ENCODE peak calls at places on chromosomes 5 and 9, in four cellular contexts. D, S, A and B are unnamed samples.

GRCh38 chr5:140821375-140822280 is at the start of gene PCDHA5:
- DNase-seq in S (no peak), A (no peak), D (no peak), B (no peak)

GRCh38 chr9:109381011-109381729 is 60.3 kb upstream of the EPB41L4B start:
- DNase-seq in D (peak), S (no peak), A (no peak), B (no peak)

GRCh38 chr9:91845839-91846238 is 104.2 kb downstream of the ROR2 start:
- DNase-seq in S (no peak), D (no peak), A (no peak), B (no peak)

GRCh38 chr5:683619-684481 is 9.3 kb downstream of the TPPP start:
- DNase-seq in D (no peak), A (peak), S (no peak), B (peak)

GRCh38 chr5:96247097-96247675 is 185.9 kb downstream of the PCSK1 start:
- DNase-seq in S (peak), A (peak), D (peak), B (no peak)

GRCh38 chr5:11555171-11555570 is 349.1 kb downstream of the CTNND2 start:
- DNase-seq in A (no peak), D (no peak), S (no peak), B (no peak)

GRCh38 chr9:117750401-117750800 is 46.2 kb downstream of the TLR4 start:
- DNase-seq in A (no peak), S (no peak), D (no peak), B (no peak)

GRCh38 chr9:137547687-137548543 is 2.3 kb downstream of the PNPLA7 start:
- DNase-seq in D (no peak), S (no peak), A (no peak), B (no peak)

GRCh38 chr5:21154526-21154925 is 1166.5 kb upstream of the CDH18 start:
- DNase-seq in A (no peak), D (peak), S (no peak), B (no peak)

GRCh38 chr5:111313017-111313724 is 89.0 kb downstream of the CAMK4 start:
- DNase-seq in A (no peak), S (no peak), D (no peak), B (no peak)

GRCh38 chr5:142869883-142870282 is 99.7 kb downstream of the ARHGAP26 start:
- DNase-seq in A (no peak), D (no peak), S (no peak), B (no peak)

GRCh38 chr5:36657563-36657995 is 51.2 kb downstream of the SLC1A3 start:
- DNase-seq in A (no peak), S (peak), D (peak), B (no peak)

GRCh38 chr5:93782978-93783377 is 41.6 kb upstream of the POU5F2 start:
- DNase-seq in A (no peak), D (peak), S (no peak), B (no peak)

GRCh38 chr9:13268469-13268868 is 11.0 kb downstream of the MPDZ start:
- DNase-seq in D (peak), A (no peak), S (no peak), B (no peak)

GRCh38 chr9:110189559-110190311 is 18.2 kb downstream of the C9orf152 start:
- DNase-seq in A (no peak), S (no peak), D (no peak), B (no peak)

GRCh38 chr5:55440188-55440646 is 94.5 kb downstream of the PLPP1 start:
- DNase-seq in D (peak), S (no peak), A (peak), B (no peak)

GRCh38 chr5:10306806-10307205 is 896 bp downstream of the CMBL start:
- DNase-seq in A (no peak), S (no peak), D (no peak), B (no peak)

GRCh38 chr5:37971483-37972024 is 131.7 kb upstream of the GDNF start:
- DNase-seq in D (no peak), A (no peak), S (no peak), B (no peak)

GRCh38 chr5:38598994-38599611 is 42.7 kb upstream of the LIFR start:
- DNase-seq in A (no peak), S (no peak), D (peak), B (no peak)

GRCh38 chr5:136799806-136800372 is 434.5 kb upstream of the TRPC7 start:
- DNase-seq in D (peak), A (no peak), S (no peak), B (no peak)

GRCh38 chr5:168227001-168227400 is 64.4 kb upstream of the WWC1 start:
- DNase-seq in S (no peak), D (peak), A (no peak), B (no peak)

GRCh38 chr9:127360829-127361228 is 36.1 kb upstream of the SLC2A8 start:
- DNase-seq in D (peak), A (peak), S (no peak), B (peak)
- TF ChIP-seq CTCF in D (peak), A (peak), S (no peak), B (no peak)

GRCh38 chr9:135963338-135963737 is 2.2 kb upstream of the UBAC1 start:
- DNase-seq in D (no peak), A (no peak), S (no peak), B (no peak)

GRCh38 chr9:135961811-135962695 is 880 bp upstream of the UBAC1 start:
- DNase-seq in S (no peak), A (no peak), D (no peak), B (no peak)

GRCh38 chr9:135961277-135961705 is at the start of gene UBAC1:
- DNase-seq in D (peak), S (peak), A (peak), B (peak)

GRCh38 chr9:135963938-135964337 is 2.8 kb upstream of the UBAC1 start:
- DNase-seq in S (no peak), D (no peak), A (no peak), B (no peak)

GRCh38 chr9:135962696-135963307 is 1.6 kb upstream of the UBAC1 start:
- DNase-seq in D (no peak), S (no peak), A (no peak), B (no peak)
- TF ChIP-seq CTCF in D (no peak), S (no peak), A (no peak), B (no peak)

GRCh38 chr9:2082802-2083201 is 67.7 kb downstream of the SMARCA2 start:
- DNase-seq in D (no peak), A (no peak), S (no peak), B (no peak)

GRCh38 chr9:2083552-2083951 is 68.4 kb downstream of the SMARCA2 start:
- DNase-seq in S (no peak), A (no peak), D (no peak), B (no peak)

GRCh38 chr9:2086971-2087370 is 71.8 kb downstream of the SMARCA2 start:
- DNase-seq in A (no peak), D (no peak), S (no peak), B (no peak)

GRCh38 chr9:2085719-2086515 is 70.8 kb downstream of the SMARCA2 start:
- DNase-seq in S (no peak), D (peak), A (no peak), B (no peak)

DNA sequence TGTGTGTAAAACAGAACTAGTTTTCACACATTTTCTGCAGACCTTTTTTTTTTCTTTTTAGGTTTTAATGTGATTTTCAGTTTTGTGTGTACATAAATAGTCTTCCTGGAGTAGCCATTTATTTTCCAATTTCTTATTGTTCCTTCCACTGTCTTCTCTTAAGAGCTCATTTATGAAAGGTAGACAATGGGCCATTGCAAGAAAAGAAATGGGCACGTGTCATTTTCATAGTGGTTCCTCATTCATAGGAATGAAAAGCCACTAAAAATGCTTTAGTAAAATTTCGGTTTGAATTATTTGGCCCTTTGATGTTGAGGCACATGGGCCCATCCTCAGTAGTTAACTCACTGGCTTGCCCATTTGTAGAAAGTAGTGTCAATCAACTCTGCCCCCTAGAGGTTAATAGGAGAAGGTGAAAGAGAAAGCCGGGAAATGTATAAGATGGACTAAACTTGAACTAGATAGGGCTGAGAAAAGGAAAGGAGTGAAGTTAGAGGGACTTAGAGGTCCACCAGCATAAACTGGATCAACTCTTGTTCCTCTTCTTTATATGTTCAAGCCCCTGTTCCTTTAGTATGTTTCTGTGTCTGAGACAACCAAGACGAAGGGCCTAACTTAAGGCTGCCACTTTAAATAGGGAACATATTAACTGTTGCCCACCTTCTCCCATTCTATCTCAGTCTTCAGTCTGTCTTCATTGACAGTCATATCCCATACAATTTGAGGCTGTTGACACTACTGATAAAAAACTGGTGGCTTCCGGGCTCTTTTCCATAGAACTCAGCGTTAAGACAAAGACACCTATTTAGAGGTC is 72.6 kb downstream of the SMARCA2 start:
- DNase-seq in D (peak), A (no peak), S (no peak), B (no peak)
- TF ChIP-seq CTCF in D (peak), A (peak), S (peak), B (peak)

DNA sequence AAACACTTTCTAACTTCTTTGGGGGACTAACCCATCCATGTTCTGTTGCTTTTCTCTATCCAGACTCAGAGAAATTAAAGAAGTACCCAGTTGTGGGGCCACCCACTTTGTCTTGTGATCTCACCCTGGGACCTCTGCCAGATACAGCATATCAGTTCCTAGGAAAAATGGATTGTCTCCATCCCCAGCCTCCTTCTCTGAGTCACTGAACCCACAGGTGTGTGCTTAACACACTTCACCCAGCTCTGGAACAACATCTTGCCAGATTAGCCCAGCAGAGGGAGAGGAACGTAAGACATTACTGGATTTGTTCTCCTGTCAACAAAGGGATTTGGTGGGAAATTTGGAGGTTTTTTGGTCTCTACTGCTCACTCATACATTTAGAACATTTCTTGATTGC is 19.2 kb downstream of the FAM240B start:
- DNase-seq in D (peak), A (no peak), S (no peak), B (no peak)
- TF ChIP-seq CTCF in D (no peak), A (no peak), S (no peak), B (no peak)

GRCh38 chr5:83927140-83927733 is 206.6 kb upstream of the HAPLN1 start:
- DNase-seq in A (peak), D (peak), S (peak), B (peak)
- TF ChIP-seq CTCF in A (peak), D (peak), S (peak), B (peak)

DNA sequence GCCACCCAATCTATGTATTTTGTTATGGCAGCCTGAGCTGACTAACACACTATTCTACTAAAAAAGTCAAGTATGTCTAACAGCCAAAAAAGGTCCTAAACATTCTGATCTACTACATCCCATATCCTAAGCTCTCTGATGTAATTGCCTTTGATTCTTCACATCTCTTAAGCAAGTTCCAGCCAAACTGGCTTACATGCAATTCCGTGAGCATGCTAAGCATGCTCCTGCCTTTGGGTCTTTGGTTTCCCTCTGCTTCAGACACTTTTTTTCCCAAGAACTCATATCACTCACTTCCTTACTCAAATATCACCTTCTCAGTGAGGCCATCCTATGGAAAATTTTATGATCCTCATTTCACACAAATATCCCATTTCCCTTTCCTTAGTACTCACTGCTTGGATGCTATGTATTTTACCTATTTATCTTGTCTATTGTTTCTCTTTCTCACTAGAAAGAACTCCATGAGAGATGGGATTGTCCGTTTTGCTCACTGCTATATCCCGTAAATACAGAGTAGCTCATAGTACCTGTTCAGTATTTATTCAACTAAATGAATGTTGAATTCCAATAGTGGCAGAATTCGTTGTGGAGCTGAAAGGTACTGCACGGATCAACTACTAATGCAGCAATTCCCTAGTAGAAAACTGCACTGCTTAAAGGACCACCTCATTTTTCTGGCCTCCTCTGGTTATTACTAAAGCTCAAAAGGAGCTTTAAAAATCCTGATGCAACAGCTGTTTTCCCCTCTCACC is 2.3 kb upstream of the SLC12A2 start:
- DNase-seq in A (no peak), D (peak), S (no peak), B (no peak)
- TF ChIP-seq CTCF in A (no peak), D (no peak), S (peak), B (peak)